ENCODE peak calls at places on chromosomes 16 and 17, in six cellular contexts. S is neural crest cell; J is epithelial cell of prostate; C is activated gamma-delta T cell treated with Interleukin-2 at 50 U/mL for 16 hours; T is small intestine; F is stimulated activated CD8-positive, alpha-beta memory T cell treated with anti-CD3 and anti-CD28 coated beads, Interleukin-4, amount 100 ng/mL, for 24 hours. Y is an unnamed sample.
A peak's percentile ranks its signal among the peaks of the same experiment; 100 is the strongest.

GRCh38 chr17:61175298-61176142 is 224.1 kb upstream of the TBX2 start:
- DNase-seq in S (no peak), J (no peak), C (no peak), T (no peak), F (no peak), Y (no peak)

GRCh38 chr16:27110524-27110896 is 43.8 kb downstream of the C16orf82 start:
- DNase-seq in S (no peak), J (no peak), C (no peak), T (no peak), F (no peak), Y (no peak)

GRCh38 chr17:34254651-34255380 is at the start of gene CCL2:
- DNase-seq in S (peak; percentile 28), J (no peak), C (no peak), T (peak; percentile 21), F (no peak), Y (no peak)

GRCh38 chr16:11257131-11257938 is 1.3 kb upstream of the SOCS1 start:
- DNase-seq in S (peak; percentile 61), J (peak; percentile 33), C (peak; percentile 63), T (peak; percentile 88), F (peak; percentile 48), Y (peak; percentile 58)

GRCh38 chr17:28272166-28272565 is 46.8 kb upstream of the TMEM97 start:
- DNase-seq in S (no peak), J (no peak), C (no peak), T (no peak), F (no peak), Y (no peak)

GRCh38 chr16:12002447-12003006 is 26.0 kb downstream of the SNX29 start:
- DNase-seq in S (no peak), J (no peak), C (no peak), T (no peak), F (no peak), Y (no peak)

GRCh38 chr17:63419398-63419797 is 26.7 kb downstream of the CYB561 start:
- DNase-seq in S (no peak), J (no peak), C (no peak), T (no peak), F (no peak), Y (no peak)

GRCh38 chr17:74351552-74352210 is 10.0 kb downstream of the BTBD17 start:
- DNase-seq in S (no peak), J (no peak), C (no peak), T (no peak), F (no peak), Y (no peak)

GRCh38 chr16:29974291-29975133 is 844 bp downstream of the TAOK2 start:
- DNase-seq in S (no peak), J (no peak), C (no peak), T (peak; percentile 24), F (no peak), Y (no peak)

GRCh38 chr16:49453001-49453400 is 79.4 kb downstream of the C16orf78 start:
- DNase-seq in S (no peak), J (no peak), C (no peak), T (no peak), F (no peak), Y (no peak)

GRCh38 chr16:51121009-51121347 is 30.1 kb downstream of the SALL1 start:
- DNase-seq in S (no peak), J (no peak), C (no peak), T (no peak), F (no peak), Y (no peak)

GRCh38 chr17:4476512-4477070 is 22.1 kb upstream of the SPNS2 start:
- DNase-seq in S (no peak), J (no peak), C (no peak), T (peak; percentile 78), F (no peak), Y (no peak)

GRCh38 chr16:24977673-24978065 is 37.5 kb downstream of the ARHGAP17 start:
- DNase-seq in S (no peak), J (no peak), C (no peak), T (no peak), F (no peak), Y (no peak)